ENCODE peak calls at places on chromosomes 7 and 10, in ten cellular contexts. H, Q, F, V, X, Z, E, P, L and U are unnamed samples.

GRCh38 chr10:78381072-78381471 is 347.4 kb downstream of the RPS24 start:
- DNase-seq in V (no peak), X (no peak), F (no peak), P (no peak), Q (no peak), L (no peak), H (no peak), E (no peak), Z (no peak), U (no peak)

GRCh38 chr7:85178531-85179298 is 8.1 kb downstream of the SEMA3D start:
- DNase-seq in P (no peak), F (no peak), E (no peak), X (no peak), H (no peak), V (no peak), Z (no peak), Q (no peak), L (no peak), U (no peak)

GRCh38 chr7:91351374-91351773 is 87.1 kb downstream of the FZD1 start:
- DNase-seq in Q (peak; percentile 24), V (no peak), Z (no peak), X (no peak), P (no peak), F (no peak), L (no peak), E (no peak), H (peak; percentile 28), U (peak; percentile 54)

GRCh38 chr10:47405829-47406547 is 21.9 kb upstream of the ZNF488 start:
- DNase-seq in F (no peak), H (no peak), P (no peak), L (no peak), Z (no peak), Q (peak; percentile 60), E (no peak), X (no peak), V (no peak), U (no peak)

GRCh38 chr7:23106491-23106800 is 861 bp downstream of the KLHL7 start:
- DNase-seq in E (no peak), V (peak; percentile 14), Z (no peak), F (peak; percentile 28), L (peak; percentile 42), X (peak; percentile 20), P (no peak), H (peak; percentile 65), Q (no peak), U (no peak)

GRCh38 chr7:1087462-1087809 is 477 bp upstream of the GPER1 start:
- DNase-seq in H (peak; percentile 43), Z (no peak), Q (no peak), E (no peak), V (no peak), L (no peak), P (no peak), F (no peak), X (no peak), U (peak; percentile 44)

GRCh38 chr10:117736655-117737054 is 194.1 kb downstream of the EMX2 start:
- DNase-seq in E (no peak), H (no peak), V (no peak), Z (no peak), P (no peak), X (no peak), F (no peak), Q (no peak), L (no peak), U (no peak)

GRCh38 chr7:33243319-33243881 is 114.0 kb downstream of the BBS9 start:
- DNase-seq in H (peak; percentile 50), V (peak; percentile 61), P (no peak), X (no peak), Q (peak; percentile 27), L (peak; percentile 51), Z (no peak), E (no peak), F (no peak), U (peak; percentile 70)

GRCh38 chr10:43640603-43641002 is 8.1 kb downstream of the ZNF32 start:
- DNase-seq in L (no peak), H (no peak), V (no peak), X (no peak), P (no peak), E (no peak), Z (no peak), Q (no peak), F (no peak), U (peak; percentile 52)

GRCh38 chr7:117489016-117489415 is 9.2 kb downstream of the CFTR start:
- DNase-seq in L (no peak), V (no peak), F (no peak), H (no peak), X (no peak), P (no peak), Z (no peak), Q (no peak), E (no peak), U (no peak)

GRCh38 chr10:44030132-44030531 is 354.8 kb downstream of the CXCL12 start:
- DNase-seq in F (no peak), P (peak; percentile 14), X (no peak), E (peak; percentile 23), L (no peak), H (no peak), Z (peak; percentile 6), V (no peak), Q (no peak), U (no peak)

GRCh38 chr10:43939389-43939938 is 290.8 kb upstream of the ZNF32 start:
- DNase-seq in E (no peak), V (no peak), X (no peak), P (no peak), F (no peak), L (no peak), H (no peak), Q (no peak), Z (no peak), U (no peak)

GRCh38 chr10:30386801-30387588 is 37.9 kb upstream of the MTPAP start:
- DNase-seq in V (no peak), Z (no peak), L (no peak), X (no peak), P (no peak), Q (peak; percentile 88), H (peak; percentile 14), F (no peak), E (no peak), U (no peak)

GRCh38 chr7:88312061-88312663 is 5.5 kb upstream of the STEAP4 start:
- DNase-seq in F (peak; percentile 27), Q (peak; percentile 64), L (no peak), H (no peak), V (no peak), X (no peak), Z (no peak), E (no peak), P (no peak), U (no peak)

GRCh38 chr7:91567111-91568012 is 303.1 kb downstream of the FZD1 start:
- DNase-seq in H (no peak), Z (no peak), X (no peak), Q (no peak), V (no peak), L (no peak), E (no peak), F (no peak), P (no peak), U (no peak)

GRCh38 chr7:90345548-90346319 is 782 bp upstream of the GTPBP10 start:
- DNase-seq in V (no peak), E (no peak), Q (peak; percentile 56), Z (no peak), F (no peak), H (peak; percentile 44), X (no peak), L (peak; percentile 43), P (no peak), U (peak; percentile 42)

GRCh38 chr10:623039-623438 is 66.4 kb downstream of the DIP2C start:
- DNase-seq in H (no peak), V (no peak), Z (no peak), F (no peak), E (no peak), L (no peak), X (no peak), P (no peak), Q (no peak), U (no peak)